ENCODE peak calls at places on chromosome 10, in seven cellular contexts. One of them, this sample, is unnamed.

GRCh38 chr10:6124666-6125065 is 35.8 kb downstream of the RBM17 start:
- DNase-seq in stomach: no peak
- DNase-seq in SK-N-MC: no peak
- DNase-seq in esophagus squamous epithelium: no peak
- DNase-seq in left ventricle myocardium inferior: peak
- DNase-seq in thoracic aorta: no peak
- DNase-seq in psoas muscle: no peak
- DNase-seq in this sample: no peak

GRCh38 chr10:88165849-88166271 is 302.4 kb downstream of the PTEN start:
- DNase-seq in stomach: no peak
- DNase-seq in SK-N-MC: no peak
- DNase-seq in esophagus squamous epithelium: no peak
- DNase-seq in left ventricle myocardium inferior: no peak
- DNase-seq in thoracic aorta: no peak
- DNase-seq in psoas muscle: no peak
- DNase-seq in this sample: no peak

GRCh38 chr10:89567566-89568245 is 32.3 kb upstream of the SLC16A12 start:
- DNase-seq in stomach: no peak
- DNase-seq in SK-N-MC: no peak
- DNase-seq in esophagus squamous epithelium: no peak
- DNase-seq in left ventricle myocardium inferior: no peak
- DNase-seq in thoracic aorta: no peak
- DNase-seq in psoas muscle: no peak
- DNase-seq in this sample: no peak

GRCh38 chr10:82399850-82400249 is 524.9 kb downstream of the NRG3 start:
- DNase-seq in stomach: no peak
- DNase-seq in SK-N-MC: no peak
- DNase-seq in esophagus squamous epithelium: no peak
- DNase-seq in left ventricle myocardium inferior: no peak
- DNase-seq in thoracic aorta: no peak
- DNase-seq in psoas muscle: no peak
- DNase-seq in this sample: no peak

GRCh38 chr10:52525761-52526160 is 211.7 kb downstream of the DKK1 start:
- DNase-seq in stomach: no peak
- DNase-seq in SK-N-MC: no peak
- DNase-seq in esophagus squamous epithelium: no peak
- DNase-seq in left ventricle myocardium inferior: no peak
- DNase-seq in thoracic aorta: no peak
- DNase-seq in psoas muscle: no peak
- DNase-seq in this sample: no peak

GRCh38 chr10:18351426-18351825 is 211.2 kb downstream of the CACNB2 start:
- DNase-seq in stomach: no peak
- DNase-seq in SK-N-MC: no peak
- DNase-seq in esophagus squamous epithelium: no peak
- DNase-seq in left ventricle myocardium inferior: no peak
- DNase-seq in thoracic aorta: no peak
- DNase-seq in psoas muscle: no peak
- DNase-seq in this sample: no peak

GRCh38 chr10:79434223-79434687 is 11.2 kb downstream of the ZCCHC24 start:
- DNase-seq in stomach: no peak
- DNase-seq in SK-N-MC: no peak
- DNase-seq in esophagus squamous epithelium: no peak
- DNase-seq in left ventricle myocardium inferior: no peak
- DNase-seq in thoracic aorta: no peak
- DNase-seq in psoas muscle: no peak
- DNase-seq in this sample: no peak

GRCh38 chr10:33869089-33869488 is 534.6 kb upstream of the NRP1 start:
- DNase-seq in stomach: no peak
- DNase-seq in SK-N-MC: no peak
- DNase-seq in esophagus squamous epithelium: no peak
- DNase-seq in left ventricle myocardium inferior: no peak
- DNase-seq in thoracic aorta: no peak
- DNase-seq in psoas muscle: no peak
- DNase-seq in this sample: no peak

GRCh38 chr10:52216852-52217251 is 97.2 kb upstream of the DKK1 start:
- DNase-seq in stomach: no peak
- DNase-seq in SK-N-MC: no peak
- DNase-seq in esophagus squamous epithelium: no peak
- DNase-seq in left ventricle myocardium inferior: no peak
- DNase-seq in thoracic aorta: no peak
- DNase-seq in psoas muscle: no peak
- DNase-seq in this sample: no peak

GRCh38 chr10:60964257-60965235 is 20.6 kb upstream of the RHOBTB1 start:
- DNase-seq in stomach: peak
- DNase-seq in SK-N-MC: peak
- DNase-seq in esophagus squamous epithelium: no peak
- DNase-seq in left ventricle myocardium inferior: peak
- DNase-seq in thoracic aorta: peak
- DNase-seq in psoas muscle: peak
- DNase-seq in this sample: no peak

GRCh38 chr10:14285941-14286555 is 44.7 kb downstream of the FRMD4A start:
- DNase-seq in stomach: no peak
- DNase-seq in SK-N-MC: no peak
- DNase-seq in esophagus squamous epithelium: no peak
- DNase-seq in left ventricle myocardium inferior: no peak
- DNase-seq in thoracic aorta: no peak
- DNase-seq in psoas muscle: no peak
- DNase-seq in this sample: no peak

DNA sequence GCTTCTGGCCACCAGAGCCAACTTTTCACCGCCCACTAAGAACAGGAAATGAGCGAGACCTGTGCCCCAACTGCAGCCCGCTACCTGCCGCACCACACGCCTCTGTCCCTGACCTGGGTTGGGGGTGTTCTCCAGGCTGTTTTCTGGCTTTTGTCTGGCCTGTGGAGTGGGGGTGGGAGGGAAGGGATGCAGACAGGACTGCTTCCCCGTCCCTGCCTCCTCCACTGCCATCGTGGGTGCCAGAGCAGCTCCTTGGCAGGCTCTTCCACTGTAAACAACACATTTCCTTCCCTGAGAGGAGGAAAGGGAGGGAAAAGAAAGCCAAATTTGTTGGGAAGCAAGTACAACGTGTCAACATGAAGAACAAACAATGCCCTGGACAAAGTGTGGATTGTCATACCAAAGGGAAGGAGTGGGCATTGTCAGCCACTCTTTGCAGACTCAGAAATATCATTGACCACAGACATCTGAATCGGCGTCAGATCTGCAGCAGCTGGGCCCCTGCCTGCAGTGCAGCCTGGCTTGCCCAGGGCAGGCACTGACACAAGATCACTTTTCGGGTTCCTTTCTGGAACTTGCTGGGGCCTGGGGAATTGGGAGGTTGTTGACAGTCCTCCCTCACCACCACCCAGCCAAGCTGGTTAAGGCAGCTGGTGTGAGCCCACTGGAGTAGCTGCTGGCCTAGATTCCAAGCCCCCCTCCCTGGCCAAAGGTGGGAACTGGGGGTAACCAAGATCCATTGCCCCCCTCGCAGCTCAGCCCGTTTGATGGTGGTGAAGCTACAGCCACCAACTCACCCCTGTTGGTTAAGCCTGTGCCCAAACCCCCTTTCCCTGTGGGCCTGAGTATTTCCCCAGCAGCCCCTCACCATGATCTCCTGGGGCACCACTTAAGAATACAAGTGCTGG is 22.6 kb upstream of the TRIM8 start:
- DNase-seq in stomach: no peak
- DNase-seq in SK-N-MC: no peak
- DNase-seq in esophagus squamous epithelium: no peak
- DNase-seq in left ventricle myocardium inferior: no peak
- DNase-seq in thoracic aorta: no peak
- DNase-seq in psoas muscle: no peak
- DNase-seq in this sample: no peak
- H3K4me3 ChIP-seq in stomach: no peak
- H3K4me3 ChIP-seq in SK-N-MC: no peak
- H3K4me3 ChIP-seq in esophagus squamous epithelium: no peak
- H3K4me3 ChIP-seq in left ventricle myocardium inferior: no peak
- H3K4me3 ChIP-seq in thoracic aorta: peak
- H3K4me3 ChIP-seq in psoas muscle: no peak
- H3K4me3 ChIP-seq in this sample: no peak

DNA sequence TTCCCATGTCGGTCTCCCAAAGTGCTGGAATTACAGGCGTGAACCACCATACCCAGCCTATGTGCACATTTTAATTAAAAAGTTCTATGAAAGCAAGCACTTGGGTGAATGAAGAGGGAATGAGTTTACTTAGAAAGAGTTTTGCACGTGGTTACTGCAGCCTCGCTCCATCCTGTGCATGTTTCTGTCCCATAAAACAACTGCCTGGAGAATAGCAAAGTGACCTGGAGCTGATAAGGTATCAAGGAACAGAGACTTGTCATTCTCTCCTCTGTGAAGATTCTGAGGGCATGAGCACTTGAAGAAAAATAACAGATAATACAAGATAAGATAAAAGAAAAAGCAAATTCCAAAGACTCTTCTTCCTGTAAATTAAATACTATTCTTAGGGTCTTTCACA is 112.2 kb upstream of the JCAD start:
- DNase-seq in stomach: no peak
- DNase-seq in SK-N-MC: no peak
- DNase-seq in esophagus squamous epithelium: no peak
- DNase-seq in left ventricle myocardium inferior: no peak
- DNase-seq in thoracic aorta: no peak
- DNase-seq in psoas muscle: no peak
- DNase-seq in this sample: no peak
- H3K27ac ChIP-seq in stomach: no peak
- H3K27ac ChIP-seq in SK-N-MC: no peak
- H3K27ac ChIP-seq in esophagus squamous epithelium: no peak
- H3K27ac ChIP-seq in left ventricle myocardium inferior: no peak
- H3K27ac ChIP-seq in thoracic aorta: no peak
- H3K27ac ChIP-seq in psoas muscle: no peak
- H3K27ac ChIP-seq in this sample: no peak

GRCh38 chr10:128877936-128878335 is 589.1 kb upstream of the MGMT start:
- DNase-seq in stomach: no peak
- DNase-seq in SK-N-MC: no peak
- DNase-seq in esophagus squamous epithelium: no peak
- DNase-seq in left ventricle myocardium inferior: no peak
- DNase-seq in thoracic aorta: no peak
- DNase-seq in psoas muscle: no peak
- DNase-seq in this sample: no peak
- H3K4me3 ChIP-seq in stomach: no peak
- H3K4me3 ChIP-seq in SK-N-MC: no peak
- H3K4me3 ChIP-seq in esophagus squamous epithelium: no peak
- H3K4me3 ChIP-seq in left ventricle myocardium inferior: no peak
- H3K4me3 ChIP-seq in thoracic aorta: no peak
- H3K4me3 ChIP-seq in psoas muscle: no peak
- H3K4me3 ChIP-seq in this sample: no peak

DNA sequence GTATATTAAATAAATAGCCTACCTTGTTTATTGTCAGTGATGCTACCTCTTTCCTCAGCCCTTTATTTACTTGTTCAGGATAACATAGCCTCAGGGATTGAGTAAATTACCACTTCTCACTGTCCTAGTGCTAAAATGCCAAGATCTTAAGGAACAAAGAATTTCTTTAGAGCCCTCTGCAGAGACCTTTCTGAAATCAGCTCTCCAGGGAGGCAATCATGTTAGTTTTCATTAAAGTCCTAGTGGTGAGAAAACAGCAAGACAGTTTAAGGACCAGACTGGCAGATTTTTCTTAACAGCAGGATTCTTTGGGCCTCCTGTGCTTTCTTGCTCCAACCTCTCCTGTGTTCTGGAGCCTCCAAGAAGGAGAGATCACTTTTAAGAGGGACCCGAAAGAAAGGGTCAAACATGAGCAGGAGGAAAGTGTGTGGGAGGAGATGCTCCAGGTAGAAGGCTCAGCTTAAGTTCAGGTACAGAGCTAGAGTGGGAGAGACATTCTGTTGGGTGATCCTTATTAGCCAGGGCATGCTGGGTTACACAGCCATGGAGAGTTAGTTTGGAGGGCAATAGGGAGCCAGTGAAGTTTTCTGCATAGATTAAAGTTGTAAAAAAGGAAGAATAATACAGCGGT is 1.2 kb upstream of the PLCE1 start:
- DNase-seq in stomach: no peak
- DNase-seq in SK-N-MC: no peak
- DNase-seq in esophagus squamous epithelium: no peak
- DNase-seq in left ventricle myocardium inferior: no peak
- DNase-seq in thoracic aorta: no peak
- DNase-seq in psoas muscle: no peak
- DNase-seq in this sample: no peak
- H3K27ac ChIP-seq in stomach: no peak
- H3K27ac ChIP-seq in SK-N-MC: no peak
- H3K27ac ChIP-seq in esophagus squamous epithelium: no peak
- H3K27ac ChIP-seq in left ventricle myocardium inferior: peak
- H3K27ac ChIP-seq in thoracic aorta: peak
- H3K27ac ChIP-seq in psoas muscle: peak
- H3K27ac ChIP-seq in this sample: peak

GRCh38 chr10:119673271-119673670 is 22.1 kb downstream of the BAG3 start:
- DNase-seq in stomach: no peak
- DNase-seq in SK-N-MC: no peak
- DNase-seq in esophagus squamous epithelium: no peak
- DNase-seq in left ventricle myocardium inferior: no peak
- DNase-seq in thoracic aorta: no peak
- DNase-seq in psoas muscle: no peak
- DNase-seq in this sample: no peak
- H3K4me3 ChIP-seq in stomach: no peak
- H3K4me3 ChIP-seq in SK-N-MC: no peak
- H3K4me3 ChIP-seq in esophagus squamous epithelium: no peak
- H3K4me3 ChIP-seq in left ventricle myocardium inferior: no peak
- H3K4me3 ChIP-seq in thoracic aorta: no peak
- H3K4me3 ChIP-seq in psoas muscle: no peak
- H3K4me3 ChIP-seq in this sample: no peak

GRCh38 chr10:76553700-76554470 is 1083.7 kb downstream of the KCNMA1 start:
- DNase-seq in stomach: no peak
- DNase-seq in SK-N-MC: no peak
- DNase-seq in esophagus squamous epithelium: no peak
- DNase-seq in left ventricle myocardium inferior: no peak
- DNase-seq in thoracic aorta: no peak
- DNase-seq in psoas muscle: no peak
- DNase-seq in this sample: no peak
- H3K27ac ChIP-seq in stomach: no peak
- H3K27ac ChIP-seq in SK-N-MC: no peak
- H3K27ac ChIP-seq in esophagus squamous epithelium: no peak
- H3K27ac ChIP-seq in left ventricle myocardium inferior: no peak
- H3K27ac ChIP-seq in thoracic aorta: peak
- H3K27ac ChIP-seq in psoas muscle: no peak
- H3K27ac ChIP-seq in this sample: no peak

GRCh38 chr10:42475168-42476098 is 162.9 kb downstream of the ZNF33B start:
- DNase-seq in stomach: no peak
- DNase-seq in SK-N-MC: no peak
- DNase-seq in esophagus squamous epithelium: no peak
- DNase-seq in left ventricle myocardium inferior: no peak
- DNase-seq in thoracic aorta: no peak
- DNase-seq in psoas muscle: peak
- DNase-seq in this sample: no peak
- H3K4me3 ChIP-seq in stomach: peak
- H3K4me3 ChIP-seq in SK-N-MC: no peak
- H3K4me3 ChIP-seq in esophagus squamous epithelium: peak
- H3K4me3 ChIP-seq in left ventricle myocardium inferior: peak
- H3K4me3 ChIP-seq in thoracic aorta: peak
- H3K4me3 ChIP-seq in psoas muscle: no peak
- H3K4me3 ChIP-seq in this sample: peak

DNA sequence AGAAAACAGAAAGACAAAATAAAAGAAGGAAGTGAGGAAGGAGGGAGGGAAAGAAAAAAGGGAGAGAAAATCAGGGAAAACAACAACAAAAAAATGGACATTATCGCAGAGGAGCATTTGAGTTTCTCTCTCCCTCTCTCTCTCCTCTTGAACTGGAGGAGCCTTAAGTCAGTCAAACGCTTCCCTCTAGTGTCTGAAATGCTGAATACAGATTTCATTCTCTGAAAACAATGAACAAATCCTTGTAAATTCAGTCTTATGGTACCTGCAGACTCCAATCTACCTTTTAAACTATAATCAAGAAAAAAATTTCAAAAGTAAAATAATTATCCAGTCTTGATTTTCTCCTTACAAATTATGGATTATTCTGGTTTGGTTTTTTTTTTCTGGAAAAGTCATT is 89.2 kb upstream of the PFKP start:
- DNase-seq in stomach: no peak
- DNase-seq in SK-N-MC: peak
- DNase-seq in esophagus squamous epithelium: no peak
- DNase-seq in left ventricle myocardium inferior: no peak
- DNase-seq in thoracic aorta: no peak
- DNase-seq in psoas muscle: no peak
- DNase-seq in this sample: no peak
- H3K27ac ChIP-seq in stomach: no peak
- H3K27ac ChIP-seq in SK-N-MC: peak
- H3K27ac ChIP-seq in esophagus squamous epithelium: no peak
- H3K27ac ChIP-seq in left ventricle myocardium inferior: no peak
- H3K27ac ChIP-seq in thoracic aorta: no peak
- H3K27ac ChIP-seq in psoas muscle: no peak
- H3K27ac ChIP-seq in this sample: no peak